ENCODE peak calls at places on chromosomes 6 and 20, in nine cellular contexts. G is AG10803, T is tibial artery, E is ovary, D is AG09309, F is fibroblast of pulmonary artery, C is skeletal muscle cell, M is astrocyte of the cerebellum, U is cardiac fibroblast. P is an unnamed sample.

GRCh38 chr20:52890130-52890529 is 82.0 kb upstream of the TSHZ2 start:
- DNase-seq in G (no peak), T (no peak), E (no peak), D (no peak), F (no peak), C (no peak), M (no peak), U (no peak), P (no peak)

GRCh38 chr20:5592823-5593761 is 157.1 kb upstream of the SHLD1 start:
- DNase-seq in G (no peak), T (no peak), E (no peak), D (no peak), F (no peak), C (no peak), M (no peak), U (no peak), P (peak; percentile 28)

GRCh38 chr20:46484954-46485353 is 28.4 kb downstream of the ZNF334 start:
- DNase-seq in G (no peak), T (no peak), E (no peak), D (no peak), F (no peak), C (no peak), M (no peak), U (no peak), P (no peak)

GRCh38 chr6:2949121-2949520 is 22.2 kb downstream of the SERPINB6 start:
- DNase-seq in G (no peak), T (no peak), E (no peak), D (no peak), F (no peak), C (no peak), M (no peak), U (no peak), P (no peak)

GRCh38 chr6:43952746-43953145 is 174.5 kb downstream of the MRPL14 start:
- DNase-seq in G (no peak), T (no peak), E (no peak), D (no peak), F (no peak), C (no peak), M (no peak), U (no peak), P (no peak)

GRCh38 chr6:47571488-47571887 is 93.9 kb downstream of the CD2AP start:
- DNase-seq in G (peak; percentile 17), T (no peak), E (no peak), D (no peak), F (peak; percentile 1), C (no peak), M (no peak), U (no peak), P (no peak)

GRCh38 chr6:105153676-105154075 is 26.1 kb downstream of the POPDC3 start:
- DNase-seq in G (no peak), T (no peak), E (no peak), D (no peak), F (no peak), C (no peak), M (no peak), U (no peak), P (no peak)

GRCh38 chr6:118285791-118286190 is 262.3 kb upstream of the PLN start:
- DNase-seq in G (no peak), T (no peak), E (no peak), D (no peak), F (no peak), C (no peak), M (no peak), U (no peak), P (no peak)

GRCh38 chr6:84768442-84769174 is 4.2 kb upstream of the TBX18 start:
- DNase-seq in G (no peak), T (peak; percentile 36), E (no peak), D (no peak), F (peak; percentile 82), C (no peak), M (no peak), U (peak; percentile 71), P (no peak)

GRCh38 chr20:4297141-4297826 is 281.9 kb upstream of the RNF24 start:
- DNase-seq in G (peak; percentile 94), T (peak; percentile 31), E (no peak), D (peak; percentile 80), F (no peak), C (no peak), M (no peak), U (no peak), P (no peak)

GRCh38 chr20:22577515-22578220 is 6.7 kb downstream of the FOXA2 start:
- DNase-seq in G (no peak), T (no peak), E (no peak), D (no peak), F (no peak), C (no peak), M (no peak), U (no peak), P (no peak)

GRCh38 chr6:113457156-113457555 is 400.0 kb upstream of the MARCKS start:
- DNase-seq in G (peak; percentile 91), T (peak; percentile 29), E (no peak), D (peak; percentile 96), F (peak; percentile 83), C (peak; percentile 75), M (peak; percentile 65), U (peak; percentile 94), P (no peak)
- H3K4me3 ChIP-seq in G (no peak overlapping the region), T (no peak overlapping the region), E (no peak overlapping the region), D (no peak overlapping the region), F (no peak overlapping the region), C (no peak overlapping the region), M (no peak overlapping the region), U (no peak overlapping the region), P (no peak overlapping the region)

DNA sequence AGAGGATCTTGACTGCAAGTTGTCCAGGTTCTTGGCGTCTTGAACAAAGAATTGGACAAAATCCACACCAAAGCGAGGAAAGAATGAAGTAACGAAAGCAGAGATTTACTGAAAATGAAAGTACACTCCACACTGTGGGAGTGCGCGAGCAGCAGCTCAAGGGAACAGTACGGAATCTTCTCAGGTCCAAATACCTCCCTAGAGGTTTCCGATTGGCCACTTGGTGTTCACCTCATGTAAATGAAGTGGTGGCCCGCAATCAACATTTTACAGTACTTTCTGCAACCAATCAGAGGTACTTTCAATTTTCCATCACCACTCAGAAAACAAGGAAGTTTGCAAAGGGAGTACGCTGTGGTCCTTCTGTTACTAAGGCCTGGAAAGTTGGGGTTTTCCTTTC is 122.4 kb downstream of the PTPRK start:
- DNase-seq in G (no peak), T (no peak), E (no peak), D (no peak), F (no peak), C (peak; percentile 66), M (no peak), U (no peak), P (no peak)
- H3K4me3 ChIP-seq in G (no peak overlapping the region), T (no peak overlapping the region), E (no peak overlapping the region), D (no peak overlapping the region), F (no peak overlapping the region), C (peak overlapping the region; percentile 33), M (no peak overlapping the region), U (no peak overlapping the region), P (no peak overlapping the region)

GRCh38 chr20:36872857-36873256 is 3.1 kb upstream of the TLDC2 start:
- DNase-seq in G (no peak), T (no peak), E (no peak), D (no peak), F (no peak), C (no peak), M (no peak), U (peak; percentile 30), P (no peak)

GRCh38 chr20:36876473-36876833 is 515 bp downstream of the TLDC2 start:
- DNase-seq in G (no peak), T (no peak), E (no peak), D (no peak), F (no peak), C (no peak), M (no peak), U (no peak), P (no peak)

GRCh38 chr20:36875702-36876472 is at the start of gene TLDC2:
- DNase-seq in G (no peak), T (no peak), E (no peak), D (no peak), F (no peak), C (no peak), M (no peak), U (no peak), P (no peak)

GRCh38 chr20:36873498-36874189 is 2.3 kb upstream of the TLDC2 start:
- DNase-seq in G (no peak), T (no peak), E (no peak), D (no peak), F (no peak), C (no peak), M (no peak), U (no peak), P (no peak)

DNA sequence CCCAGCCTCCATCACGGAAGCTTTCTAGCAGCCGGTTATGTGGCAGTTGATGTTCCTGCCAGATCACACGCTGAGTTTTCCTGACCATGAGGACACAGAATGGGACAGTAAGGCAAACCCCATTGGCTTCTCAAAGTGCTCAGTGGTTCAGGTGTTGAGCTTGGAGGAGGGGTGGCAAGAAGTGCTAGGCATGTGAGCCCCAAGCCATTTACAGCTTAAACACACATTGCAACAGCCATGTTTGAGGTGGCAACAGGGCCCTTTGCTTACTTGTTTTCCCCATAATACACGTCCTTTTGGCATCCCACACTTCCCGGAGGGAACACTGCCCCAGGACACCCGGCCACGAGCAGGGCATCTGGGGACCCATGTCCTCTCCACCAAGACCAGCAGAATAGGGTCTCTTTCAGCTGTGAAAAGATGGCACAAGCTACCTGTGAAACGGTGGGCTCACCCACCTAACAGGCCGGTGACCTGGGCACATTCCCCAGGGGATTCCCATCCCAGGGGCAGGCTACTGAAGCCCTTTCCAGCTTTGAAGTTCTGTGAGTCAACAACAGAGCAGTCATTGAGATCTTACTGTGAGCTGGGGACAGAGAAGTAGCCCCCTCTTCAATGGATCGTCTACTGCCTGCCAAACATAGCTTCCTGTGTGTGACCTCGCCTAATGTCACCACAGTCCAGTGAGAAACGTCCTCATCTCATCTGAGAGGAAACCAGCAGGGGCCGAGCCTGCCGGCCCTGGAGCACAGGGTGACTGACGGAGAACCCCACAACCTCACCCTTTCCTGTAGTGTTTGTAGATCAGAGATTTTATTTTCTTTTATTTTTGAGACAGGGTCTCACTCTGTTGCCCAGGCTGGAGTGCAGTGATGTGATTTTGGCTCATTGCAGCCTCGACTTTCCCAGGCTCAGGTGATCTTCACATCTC is 4.0 kb upstream of the TLDC2 start:
- DNase-seq in G (no peak), T (no peak), E (no peak), D (no peak), F (no peak), C (no peak), M (no peak), U (no peak), P (no peak)
- H3K4me3 ChIP-seq in G (no peak overlapping the region), T (no peak overlapping the region), E (no peak overlapping the region), D (no peak overlapping the region), F (no peak overlapping the region), C (no peak overlapping the region), M (no peak overlapping the region), U (no peak overlapping the region), P (no peak overlapping the region)

DNA sequence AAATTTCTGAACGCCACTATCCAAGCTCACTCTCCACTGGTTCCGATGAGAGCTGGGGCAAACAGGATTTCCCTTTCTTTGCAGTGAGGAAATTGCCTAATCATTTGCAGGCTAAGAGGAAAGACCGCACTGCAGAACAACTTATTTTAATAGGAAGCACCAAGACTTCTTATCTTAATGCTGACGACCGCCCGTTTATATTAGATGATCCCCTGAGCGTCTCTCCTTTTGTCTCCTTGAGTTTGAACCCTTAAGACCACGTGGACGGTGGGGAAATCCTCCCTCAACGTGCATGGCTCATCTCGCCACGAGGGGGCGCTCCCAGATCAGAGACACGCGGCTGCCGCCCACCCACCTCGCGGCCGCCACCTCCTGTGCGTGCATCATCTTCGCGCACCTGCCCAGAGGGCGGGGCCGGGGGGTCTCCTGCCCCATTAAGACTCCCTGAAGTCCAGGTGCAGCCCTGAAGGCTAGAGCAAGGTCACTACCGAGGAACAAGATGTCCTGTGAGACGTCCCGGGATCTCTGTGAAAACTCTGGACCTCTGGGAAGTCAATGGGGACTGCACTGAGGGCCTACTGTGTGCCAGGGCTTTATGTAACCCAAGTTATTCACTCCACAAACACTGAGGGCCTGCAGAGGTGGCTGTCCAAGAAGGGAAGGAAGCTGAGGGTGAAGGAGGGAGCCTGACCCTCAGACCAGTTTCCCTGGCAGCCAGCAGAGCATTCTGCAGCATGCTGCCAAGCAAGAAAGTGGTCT is 28.2 kb downstream of the PDYN start:
- DNase-seq in G (peak; percentile 46), T (peak; percentile 71), E (peak; percentile 67), D (no peak), F (peak; percentile 69), C (no peak), M (no peak), U (peak; percentile 68), P (peak; percentile 34)
- H3K4me3 ChIP-seq in G (peak overlapping the region; percentile 7), T (no peak overlapping the region), E (no peak overlapping the region), D (no peak overlapping the region), F (peak overlapping the region; percentile 25), C (peak overlapping the region; percentile 24), M (no peak overlapping the region), U (no peak overlapping the region), P (no peak overlapping the region)